ENCODE peak calls at places on chromosomes 12 and 14, in ten cellular contexts. R is hepatocyte; L is CD8-positive, alpha-beta T cell; G is kidney; F is body of pancreas; J is AG04450; O is IMR-90; C is Peyer's patch; D is pancreas; N is fibroblast of pulmonary artery. M is an unnamed sample.

GRCh38 chr12:12510141-12510540 is 52.5 kb downstream of the DUSP16 start:
- DNase-seq in R (no peak), L (no peak), G (no peak), F (no peak), J (peak), O (peak), C (no peak), D (no peak), N (peak), M (peak)

GRCh38 chr14:76867536-76868452 is 41.6 kb downstream of the LRRC74A start:
- DNase-seq in R (no peak), L (peak), G (no peak), F (no peak), J (no peak), O (no peak), C (peak), D (no peak), N (no peak), M (no peak)

GRCh38 chr12:14601692-14602091 is 34.0 kb upstream of the PLBD1 start:
- DNase-seq in R (no peak), L (no peak), G (no peak), F (no peak), J (no peak), O (no peak), C (no peak), D (no peak), N (no peak), M (no peak)

GRCh38 chr12:55385911-55386310 is 14.4 kb upstream of the OR6C65 start:
- DNase-seq in R (no peak), L (no peak), G (no peak), F (no peak), J (no peak), O (no peak), C (no peak), D (no peak), N (no peak), M (no peak)

GRCh38 chr14:104217486-104218360 is 79.3 kb downstream of the KIF26A start:
- DNase-seq in R (no peak), L (peak), G (peak), F (no peak), J (no peak), O (no peak), C (no peak), D (no peak), N (no peak), M (no peak)

GRCh38 chr12:15558915-15559528 is 230.2 kb downstream of the EPS8 start:
- DNase-seq in R (no peak), L (no peak), G (no peak), F (no peak), J (no peak), O (peak), C (no peak), D (no peak), N (peak), M (peak)

GRCh38 chr12:6312529-6313325 is 2.2 kb downstream of the PLEKHG6 start:
- DNase-seq in R (peak), L (no peak), G (peak), F (peak), J (no peak), O (no peak), C (peak), D (peak), N (no peak), M (peak)

GRCh38 chr14:65238456-65238855 is 136.1 kb upstream of the MAX start:
- DNase-seq in R (peak), L (no peak), G (no peak), F (no peak), J (peak), O (peak), C (no peak), D (no peak), N (peak), M (peak)

GRCh38 chr14:54772451-54772881 is 130.2 kb downstream of the GCH1 start:
- DNase-seq in R (no peak), L (no peak), G (no peak), F (no peak), J (no peak), O (peak), C (no peak), D (no peak), N (peak), M (peak)

GRCh38 chr12:25979563-25979962 is 21.1 kb downstream of the RASSF8 start:
- DNase-seq in R (no peak), L (no peak), G (no peak), F (no peak), J (no peak), O (no peak), C (no peak), D (no peak), N (peak), M (peak)

GRCh38 chr12:65603428-65604351 is 220.6 kb upstream of the HMGA2 start:
- DNase-seq in R (peak), L (no peak), G (no peak), F (peak), J (peak), O (peak), C (peak), D (peak), N (peak), M (peak)

GRCh38 chr12:57112492-57113294 is 1.5 kb upstream of the STAT6 start:
- DNase-seq in R (no peak), L (no peak), G (no peak), F (no peak), J (no peak), O (no peak), C (no peak), D (no peak), N (no peak), M (no peak)

GRCh38 chr14:54603362-54603761 is 36.4 kb downstream of the SAMD4A start:
- DNase-seq in R (no peak), L (no peak), G (no peak), F (no peak), J (no peak), O (peak), C (no peak), D (no peak), N (peak), M (peak)

GRCh38 chr12:112353389-112353788 is 28.8 kb downstream of the HECTD4 start:
- DNase-seq in R (no peak), L (no peak), G (no peak), F (no peak), J (no peak), O (peak), C (no peak), D (no peak), N (peak), M (peak)

GRCh38 chr14:60815371-60815770 is 80.8 kb downstream of the MNAT1 start:
- DNase-seq in R (no peak), L (no peak), G (no peak), F (no peak), J (no peak), O (no peak), C (no peak), D (no peak), N (no peak), M (no peak)

GRCh38 chr12:52730793-52731192 is 27.5 kb upstream of the KRT77 start:
- DNase-seq in R (no peak), L (no peak), G (no peak), F (no peak), J (no peak), O (no peak), C (no peak), D (no peak), N (no peak), M (no peak)

GRCh38 chr14:34023824-34024767 is 73.2 kb upstream of the EGLN3 start:
- DNase-seq in R (peak), L (no peak), G (no peak), F (peak), J (no peak), O (no peak), C (no peak), D (no peak), N (no peak), M (no peak)

GRCh38 chr14:94373708-94374107 is 14.7 kb downstream of the SERPINA1 start:
- DNase-seq in R (no peak), L (no peak), G (no peak), F (no peak), J (peak), O (peak), C (no peak), D (no peak), N (peak), M (peak)

GRCh38 chr12:104479141-104479662 is 22.5 kb downstream of the CHST11 start:
- DNase-seq in R (no peak), L (no peak), G (no peak), F (no peak), J (no peak), O (no peak), C (no peak), D (no peak), N (no peak), M (no peak)

GRCh38 chr12:114131824-114132223 is 165.7 kb upstream of the RBM19 start:
- DNase-seq in R (peak), L (no peak), G (no peak), F (no peak), J (no peak), O (no peak), C (no peak), D (no peak), N (no peak), M (no peak)

GRCh38 chr14:67665886-67666285 is 8.5 kb downstream of the VTI1B start:
- DNase-seq in R (no peak), L (no peak), G (no peak), F (no peak), J (no peak), O (peak), C (no peak), D (no peak), N (peak), M (peak)

GRCh38 chr14:67668559-67668958 is 5.9 kb downstream of the VTI1B start:
- DNase-seq in R (no peak), L (no peak), G (no peak), F (no peak), J (no peak), O (no peak), C (no peak), D (no peak), N (no peak), M (no peak)

GRCh38 chr14:67663633-67664032 is 10.8 kb downstream of the VTI1B start:
- DNase-seq in R (no peak), L (no peak), G (no peak), F (no peak), J (no peak), O (no peak), C (no peak), D (no peak), N (no peak), M (peak)

GRCh38 chr14:67666733-67667132 is 7.7 kb downstream of the VTI1B start:
- DNase-seq in R (no peak), L (no peak), G (no peak), F (no peak), J (no peak), O (no peak), C (no peak), D (no peak), N (no peak), M (no peak)
- TF ChIP-seq CTCF in R (no peak), L (no peak), G (no peak), F (no peak), J (no peak), O (no peak), C (no peak), D (no peak), N (no peak), M (no peak)

GRCh38 chr12:31664038-31664437 is 4.5 kb downstream of the ETFBKMT start:
- DNase-seq in R (no peak), L (no peak), G (no peak), F (no peak), J (no peak), O (no peak), C (no peak), D (no peak), N (no peak), M (no peak)

GRCh38 chr12:31672521-31672920 is 13.0 kb downstream of the ETFBKMT start:
- DNase-seq in R (no peak), L (no peak), G (no peak), F (no peak), J (no peak), O (no peak), C (no peak), D (no peak), N (no peak), M (no peak)

GRCh38 chr12:31669020-31669419 is 9.5 kb downstream of the ETFBKMT start:
- DNase-seq in R (no peak), L (no peak), G (no peak), F (no peak), J (no peak), O (no peak), C (no peak), D (no peak), N (no peak), M (no peak)
- H3K4me3 ChIP-seq in R (no peak), L (no peak), G (no peak), F (no peak), J (no peak), O (no peak), C (no peak), D (no peak), N (no peak), M (no peak)

DNA sequence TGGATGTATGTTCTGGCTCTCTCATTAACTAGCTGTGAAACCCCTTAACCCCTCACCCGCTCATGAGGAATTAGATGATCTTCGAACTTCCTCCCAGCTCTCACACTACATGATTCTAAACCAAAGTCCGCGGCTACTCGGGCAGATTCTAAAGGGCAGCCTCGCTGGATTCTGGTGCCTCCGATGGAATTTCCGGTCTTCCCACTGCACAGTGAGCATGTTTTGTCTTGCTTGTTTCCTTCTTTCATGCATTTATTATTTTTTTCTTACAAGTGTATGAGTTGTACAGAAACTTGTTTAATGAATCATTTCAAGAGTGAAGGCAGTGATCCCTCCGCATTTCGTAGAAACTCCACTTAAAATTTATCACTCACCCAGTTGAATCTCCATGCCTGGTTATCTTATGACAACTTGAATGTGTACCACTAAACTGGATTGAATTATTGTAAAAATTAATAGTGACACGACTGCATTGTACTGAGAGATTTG is 4.5 kb upstream of the HCAR3 start:
- DNase-seq in R (peak), L (no peak), G (no peak), F (no peak), J (no peak), O (no peak), C (peak), D (no peak), N (peak), M (peak)
- TF ChIP-seq CTCF in R (no peak), L (no peak), G (no peak), F (no peak), J (no peak), O (no peak), C (no peak), D (no peak), N (no peak), M (no peak)

DNA sequence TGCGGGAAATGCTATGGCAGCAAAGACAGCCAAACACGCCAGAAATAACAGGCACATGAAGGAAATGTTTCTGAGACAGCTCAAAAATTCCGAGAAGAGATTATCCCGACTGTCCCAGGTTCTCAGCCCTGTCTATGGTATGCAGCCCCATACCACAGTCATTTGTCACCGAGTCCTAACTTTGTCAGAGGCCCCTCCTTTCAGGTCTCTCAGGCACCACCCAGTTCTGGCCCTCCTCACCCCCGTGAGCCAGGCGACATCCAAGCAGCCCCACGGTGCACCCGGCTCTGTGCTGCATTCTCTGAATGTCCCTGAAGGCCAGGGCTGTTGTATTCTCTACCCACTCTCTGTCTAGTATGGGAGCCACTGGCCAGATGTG is 24.0 kb downstream of the SSH1 start:
- DNase-seq in R (peak), L (no peak), G (no peak), F (peak), J (no peak), O (peak), C (no peak), D (no peak), N (peak), M (peak)
- H3K4me3 ChIP-seq in R (no peak), L (no peak), G (no peak), F (no peak), J (peak), O (no peak), C (no peak), D (no peak), N (peak), M (no peak)